ENCODE peak calls at places on chromosomes 16 and 17, in nine cellular contexts. A is cardiac fibroblast, W is AG04450, E is GM12865, D is SK-N-MC, J is left lung, M is right cardiac atrium, C is mucosa of descending colon, B is aorta. K is an unnamed sample.

GRCh38 chr17:78783711-78784396 is 1.8 kb upstream of the CYTH1 start:
- DNase-seq in M (no peak), B (no peak), W (no peak), E (no peak), J (no peak), C (no peak), A (no peak), D (no peak), K (no peak)

GRCh38 chr16:70713781-70714180 is 27.9 kb upstream of the MTSS2 start:
- DNase-seq in C (no peak), J (no peak), E (no peak), B (no peak), D (no peak), M (no peak), A (no peak), W (no peak), K (no peak)

GRCh38 chr17:60817187-60817586 is 139.5 kb downstream of the BCAS3 start:
- DNase-seq in D (no peak), M (no peak), B (no peak), E (no peak), W (peak; percentile 61), J (no peak), A (peak; percentile 79), C (no peak), K (peak; percentile 89)

GRCh38 chr16:67429799-67430503 is 970 bp upstream of the HSD11B2 start:
- DNase-seq in W (no peak), M (no peak), A (no peak), B (no peak), C (no peak), E (no peak), D (no peak), J (no peak), K (no peak)

GRCh38 chr17:76367647-76368046 is 13.9 kb upstream of the PRPSAP1 start:
- DNase-seq in M (peak; percentile 11), D (no peak), C (no peak), W (no peak), B (no peak), A (no peak), J (peak; percentile 13), E (no peak), K (no peak)

GRCh38 chr16:50152386-50152806 is 710 bp upstream of the TENT4B start:
- DNase-seq in M (no peak), E (peak; percentile 95), C (no peak), D (no peak), W (no peak), J (no peak), B (peak; percentile 65), A (no peak), K (peak; percentile 52)

GRCh38 chr16:50315346-50315997 is 49.1 kb downstream of the ADCY7 start:
- DNase-seq in W (no peak), M (peak; percentile 62), D (no peak), E (no peak), A (no peak), B (peak; percentile 52), J (no peak), C (no peak), K (no peak)

GRCh38 chr16:66287416-66287815 is 79.1 kb upstream of the CDH5 start:
- DNase-seq in J (no peak), E (no peak), A (no peak), M (no peak), W (no peak), B (no peak), C (no peak), D (no peak), K (no peak)

GRCh38 chr16:54847207-54847606 is 83.5 kb upstream of the IRX5 start:
- DNase-seq in B (no peak), J (no peak), E (no peak), A (no peak), D (no peak), M (no peak), W (no peak), C (no peak), K (no peak)

GRCh38 chr17:43723697-43724359 is 34.8 kb downstream of the SOST start:
- DNase-seq in C (no peak), D (no peak), J (no peak), B (peak; percentile 75), E (peak; percentile 33), A (peak; percentile 63), W (no peak), M (no peak), K (peak; percentile 79)

GRCh38 chr16:89033304-89033703 is 56.3 kb upstream of the CBFA2T3 start:
- DNase-seq in E (no peak), D (no peak), W (no peak), J (peak; percentile 54), M (peak; percentile 22), B (peak; percentile 19), C (peak; percentile 12), A (no peak), K (no peak)

DNA sequence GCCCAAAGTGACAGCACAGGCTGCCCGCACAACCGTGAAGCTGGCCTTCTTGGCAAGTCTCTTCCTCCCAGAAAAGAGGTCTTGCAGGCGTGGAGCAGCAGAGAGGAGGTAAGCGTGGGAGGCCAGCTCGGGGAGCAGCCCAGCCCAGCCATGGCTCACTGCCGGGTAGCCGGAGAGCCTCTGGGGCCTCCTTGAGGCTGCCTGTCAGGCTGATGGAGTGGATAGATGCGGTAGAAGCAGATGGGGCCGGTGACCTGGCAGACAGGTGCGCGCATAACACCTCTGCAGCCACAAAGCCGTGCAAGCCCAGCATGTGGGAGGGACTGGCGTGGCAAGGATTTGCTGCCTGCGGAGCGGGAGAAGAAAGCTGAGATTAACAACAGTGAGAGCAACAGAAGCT is 17.1 kb upstream of the DOK4 start:
- DNase-seq in E (no peak), C (no peak), W (no peak), J (peak; percentile 78), M (peak; percentile 51), A (peak; percentile 21), B (no peak), D (no peak), K (no peak)
- H3K4me3 ChIP-seq in E (no peak overlapping the region), C (no peak overlapping the region), W (no peak overlapping the region), J (no peak overlapping the region), M (no peak overlapping the region), A (no peak overlapping the region), B (no peak overlapping the region), D (no peak overlapping the region), K (no peak overlapping the region)

GRCh38 chr17:38883592-38884526 is 14.0 kb downstream of the LASP1 start:
- DNase-seq in B (no peak), A (peak; percentile 56), W (no peak), D (no peak), J (peak; percentile 47), C (no peak), M (peak; percentile 76), E (no peak), K (no peak)
- H3K4me3 ChIP-seq in B (no peak overlapping the region), A (no peak overlapping the region), W (no peak overlapping the region), D (no peak overlapping the region), J (no peak overlapping the region), C (no peak overlapping the region), M (peak overlapping the region; percentile 4), E (no peak overlapping the region), K (no peak overlapping the region)

DNA sequence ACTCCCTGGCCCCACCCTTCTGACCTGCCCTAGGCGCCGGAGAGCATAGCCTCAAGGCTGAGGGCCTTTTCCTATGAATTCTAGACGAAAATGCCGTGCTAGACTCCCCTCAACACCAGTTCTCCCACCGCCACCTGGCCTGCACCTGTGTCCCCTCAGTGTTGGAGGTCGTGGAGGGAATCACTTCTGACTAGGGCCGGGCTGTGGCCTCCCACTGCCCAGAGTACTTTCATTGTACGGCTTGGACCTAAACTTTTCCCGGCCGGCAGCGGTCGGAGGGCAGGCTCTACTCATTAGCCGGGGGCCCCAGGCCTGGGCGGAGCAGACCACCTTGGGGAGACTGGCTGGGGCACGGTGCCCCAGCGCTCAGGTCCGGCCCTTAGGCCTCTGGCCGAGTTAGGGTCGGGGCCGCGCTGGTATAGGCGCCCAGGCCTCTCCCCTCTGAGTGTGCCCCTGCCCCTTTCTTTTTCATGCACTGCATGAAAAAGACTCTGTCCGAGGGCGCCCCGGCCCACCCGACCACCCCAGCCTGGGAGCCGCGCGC is 649 bp downstream of the CLDN6 start:
- DNase-seq in D (no peak), A (no peak), B (no peak), C (no peak), M (no peak), E (no peak), W (no peak), J (no peak), K (no peak)
- H3K4me3 ChIP-seq in D (no peak overlapping the region), A (no peak overlapping the region), B (no peak overlapping the region), C (no peak overlapping the region), M (no peak overlapping the region), E (no peak overlapping the region), W (no peak overlapping the region), J (no peak overlapping the region), K (no peak overlapping the region)

DNA sequence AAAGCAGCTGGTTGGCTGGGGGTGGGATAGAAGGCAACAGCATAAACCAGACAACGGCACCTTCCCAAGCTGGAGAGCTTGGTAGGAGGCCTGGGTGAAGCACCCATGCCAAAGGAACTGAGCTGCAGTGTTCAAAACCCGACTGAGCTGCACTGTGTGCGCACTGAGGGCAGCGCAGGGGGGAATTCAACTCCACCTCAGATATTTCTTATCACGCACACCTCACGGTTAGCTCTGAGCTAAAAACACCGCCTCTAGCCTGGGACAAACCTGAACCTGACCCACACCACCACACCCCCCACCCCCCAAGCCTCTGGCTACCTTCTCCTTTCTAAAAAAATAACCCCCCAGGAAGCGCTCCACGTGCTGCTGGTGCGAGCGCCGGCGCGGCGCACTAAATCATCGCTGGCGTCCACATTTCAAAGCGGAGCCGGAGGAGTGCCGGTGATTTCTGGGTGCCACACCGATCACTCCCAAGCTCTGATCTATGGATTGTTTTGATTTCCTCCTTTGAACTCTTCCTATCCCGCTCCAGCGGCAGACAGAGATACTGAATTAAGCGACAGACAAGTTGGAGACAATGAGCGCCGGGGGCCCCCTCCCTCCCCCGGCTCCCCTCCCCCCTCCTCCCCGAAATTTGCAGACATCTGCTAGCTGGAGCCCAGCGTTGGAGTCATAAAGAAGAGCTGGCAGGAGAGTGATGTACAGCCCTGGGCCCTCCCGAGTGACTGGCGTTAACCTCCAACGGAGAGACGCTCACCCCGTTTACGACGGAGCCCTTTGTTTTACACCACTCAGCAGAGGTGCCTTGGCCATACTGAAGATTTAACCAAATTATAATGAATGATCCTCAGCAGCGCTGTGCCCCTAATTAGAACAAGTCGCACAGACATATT is 85.0 kb downstream of the NOG start:
- DNase-seq in M (peak; percentile 29), B (no peak), E (no peak), C (no peak), A (no peak), J (no peak), W (no peak), D (no peak), K (peak; percentile 49)
- H3K4me3 ChIP-seq in M (peak overlapping the region; percentile 26), B (no peak overlapping the region), E (no peak overlapping the region), C (no peak overlapping the region), A (no peak overlapping the region), J (peak overlapping the region; percentile 7), W (peak overlapping the region; percentile 34), D (peak overlapping the region; percentile 71), K (peak overlapping the region; percentile 71)

DNA sequence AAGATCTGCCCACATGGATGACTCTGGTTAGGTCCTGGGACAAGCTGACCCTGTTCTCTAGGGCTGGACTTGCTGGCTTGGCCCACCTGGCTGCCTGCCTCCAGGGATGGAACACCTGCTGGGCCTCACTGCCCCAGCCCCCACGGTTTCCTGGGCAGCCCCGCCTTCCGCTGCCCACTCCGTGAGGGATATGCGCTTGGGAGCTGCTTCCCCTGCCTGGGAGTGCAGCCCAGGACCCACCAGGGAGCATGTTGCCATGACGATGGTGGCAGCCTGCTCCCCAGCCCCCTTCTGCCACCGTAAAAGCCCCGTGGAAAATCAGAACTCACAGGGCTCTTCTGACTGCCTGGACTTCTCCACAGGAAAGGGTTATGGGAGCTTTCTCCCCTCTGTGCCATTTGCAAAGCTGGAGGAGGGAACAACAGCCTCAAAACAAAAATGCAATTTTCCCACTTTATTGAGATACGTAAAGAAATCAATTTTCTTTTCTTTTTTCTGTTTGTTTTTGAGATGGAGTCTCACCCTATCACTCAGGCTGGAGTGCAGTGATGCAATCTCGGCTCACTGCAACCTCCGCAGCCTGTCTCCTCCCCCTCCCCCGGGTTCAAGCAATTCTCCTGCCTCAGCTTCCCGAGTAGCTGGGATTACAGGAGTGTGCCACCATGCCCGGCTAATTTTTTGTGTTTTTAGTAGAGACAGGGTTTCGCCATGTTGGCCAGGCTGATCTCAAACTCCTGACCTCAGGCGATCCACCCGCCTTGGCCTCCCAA is 18.0 kb upstream of the GAS7 start:
- DNase-seq in A (no peak), W (no peak), D (no peak), B (no peak), M (no peak), C (no peak), E (no peak), J (no peak), K (no peak)
- H3K4me3 ChIP-seq in A (no peak overlapping the region), W (no peak overlapping the region), D (peak overlapping the region; percentile 22), B (no peak overlapping the region), M (no peak overlapping the region), C (no peak overlapping the region), E (no peak overlapping the region), J (no peak overlapping the region), K (no peak overlapping the region)